ENCODE peak calls at places on chromosome 10, in four cellular contexts. K is lower lobe of right lung, X is GM23338, P is SJSA1. I is an unnamed sample. For H3K27me3, the result is how much of the 10 kb centered on the place peaks cover.

GRCh38 chr10:688621-689426 is 644 bp downstream of the DIP2C start:
- DNase-seq in P (no peak), K (no peak), X (peak), I (peak)

GRCh38 chr10:62048919-62049636 is 147.6 kb downstream of the ARID5B start:
- DNase-seq in X (peak), P (peak), K (peak), I (peak)

GRCh38 chr10:103745264-103746247 is 109.8 kb downstream of the SH3PXD2A start:
- DNase-seq in X (peak), K (no peak), P (no peak), I (no peak)

GRCh38 chr10:133325761-133326463 is 10.8 kb downstream of the CALY start:
- DNase-seq in K (peak), P (no peak), X (peak), I (no peak)

GRCh38 chr10:126128581-126128980 is 232.2 kb downstream of the FANK1 start:
- DNase-seq in P (no peak), K (no peak), X (no peak), I (no peak)

GRCh38 chr10:125260260-125260659 is 99.9 kb upstream of the CTBP2 start:
- DNase-seq in K (no peak), X (no peak), P (peak), I (no peak)

GRCh38 chr10:122390271-122390670 is 15.8 kb downstream of the PLEKHA1 start:
- DNase-seq in X (no peak), P (no peak), K (no peak), I (no peak)

GRCh38 chr10:17353568-17353967 is 100.8 kb downstream of the ST8SIA6 start:
- DNase-seq in K (no peak), P (no peak), X (no peak), I (no peak)

GRCh38 chr10:7410306-7410799 is 481 bp downstream of the SFMBT2 start:
- DNase-seq in X (peak), P (no peak), K (peak), I (no peak)

GRCh38 chr10:1378473-1378872 is 322.3 kb downstream of the WDR37 start:
- DNase-seq in X (no peak), K (no peak), P (peak), I (no peak)

DNA sequence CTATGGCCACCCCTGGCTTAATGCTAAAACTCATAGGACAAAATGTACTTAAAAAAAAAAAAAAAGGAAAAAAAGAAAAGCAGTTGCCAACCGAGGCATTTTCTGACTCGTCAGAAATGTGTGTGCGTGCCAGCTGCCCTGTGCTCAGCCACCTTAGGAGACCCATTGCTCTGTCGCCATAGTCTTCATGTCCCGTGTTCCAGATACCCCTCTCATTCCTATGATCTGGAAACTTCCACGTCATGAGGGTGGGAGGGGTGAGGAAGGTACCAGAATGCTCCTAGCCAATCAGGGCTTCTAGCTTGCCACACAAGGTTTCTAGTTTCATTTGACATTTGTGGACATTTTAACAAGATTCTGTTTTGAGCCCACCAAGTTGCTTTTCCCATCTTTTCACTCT is 212.9 kb downstream of the TCF7L2 start:
- DNase-seq in K (no peak), X (no peak), P (no peak), I (no peak)
- H3K27ac ChIP-seq in K (no peak), X (peak), P (no peak), I (no peak)

DNA sequence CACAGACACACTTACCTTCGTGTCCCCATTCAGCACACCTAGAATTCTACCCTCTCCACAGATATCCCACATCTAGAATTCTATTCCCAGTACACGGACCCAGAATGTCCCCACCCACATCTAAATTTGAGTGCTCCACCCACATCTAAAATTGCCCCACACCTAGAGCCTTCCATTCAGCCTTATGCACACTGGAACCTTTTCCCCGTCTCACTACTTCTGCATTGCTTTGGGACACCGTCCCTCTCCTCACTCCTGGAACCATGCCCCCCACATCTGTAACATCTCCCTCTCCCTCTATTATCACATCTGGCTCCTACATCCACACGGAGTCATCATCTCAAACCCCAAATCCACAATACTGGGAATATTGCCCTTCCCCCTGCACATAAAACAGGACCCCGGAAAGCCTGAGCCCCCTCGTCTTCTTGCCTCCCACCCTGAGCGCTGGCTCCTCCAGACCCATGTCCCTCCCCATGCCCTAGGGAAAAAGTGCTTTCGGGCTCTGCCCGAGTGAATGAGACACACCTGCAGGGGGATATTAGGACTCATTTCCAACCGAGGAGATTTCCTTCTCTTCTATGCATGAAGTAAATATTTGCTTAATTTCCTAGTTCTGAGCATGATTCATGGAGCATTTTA is 125.8 kb upstream of the UNC5B start:
- DNase-seq in X (no peak), P (peak), K (no peak), I (no peak)
- H3K27me3 ChIP-seq in X (under half), P (under half), K (under half), I (under half)

GRCh38 chr10:24237801-24238390 is 29.0 kb downstream of the KIAA1217 start:
- DNase-seq in X (peak), K (no peak), P (no peak), I (no peak)

GRCh38 chr10:24239289-24239688 is 30.4 kb downstream of the KIAA1217 start:
- DNase-seq in P (no peak), X (no peak), K (no peak), I (no peak)

GRCh38 chr10:24240001-24240751 is 31.2 kb downstream of the KIAA1217 start:
- DNase-seq in K (no peak), P (no peak), X (no peak), I (peak)

GRCh38 chr10:24241536-24241935 is 32.6 kb downstream of the KIAA1217 start:
- DNase-seq in K (no peak), P (no peak), X (no peak), I (no peak)

GRCh38 chr10:24238527-24239247 is 29.7 kb downstream of the KIAA1217 start:
- DNase-seq in K (no peak), X (peak), P (no peak), I (no peak)
- H3K4me3 ChIP-seq in K (peak), X (peak), P (no peak), I (no peak)

DNA sequence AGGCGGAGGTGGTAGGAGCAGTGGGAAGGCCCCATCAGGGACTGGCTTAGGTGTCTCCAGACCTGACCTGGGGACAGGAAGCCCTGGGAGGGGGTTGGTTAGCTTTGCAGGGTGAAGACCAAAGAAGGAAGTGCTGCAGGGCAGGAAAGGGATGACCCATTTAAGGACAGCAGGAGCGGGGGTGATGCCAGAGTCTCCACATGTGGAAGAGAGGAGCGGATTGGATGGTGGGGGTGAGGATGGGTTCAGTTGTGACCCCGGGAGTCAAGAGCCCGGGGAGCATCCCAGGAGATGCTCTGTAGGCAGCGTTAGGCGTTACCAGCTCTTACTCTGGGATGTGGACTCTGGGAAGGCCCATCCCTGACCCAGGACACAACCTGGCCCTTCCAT is 3.1 kb upstream of the LDB3 start:
- DNase-seq in K (no peak), P (no peak), X (no peak), I (no peak)
- H3K27ac ChIP-seq in K (no peak), P (no peak), X (no peak), I (no peak)

GRCh38 chr10:117544729-117545140 is 2.2 kb downstream of the EMX2 start:
- DNase-seq in X (peak), P (no peak), K (no peak), I (no peak)

GRCh38 chr10:117546020-117546629 is 3.6 kb downstream of the EMX2 start:
- DNase-seq in P (no peak), X (peak), K (no peak), I (no peak)

GRCh38 chr10:117543999-117544728 is 1.6 kb downstream of the EMX2 start:
- DNase-seq in X (peak), K (no peak), P (no peak), I (peak)

GRCh38 chr10:117546630-117547300 is 4.2 kb downstream of the EMX2 start:
- DNase-seq in X (peak), K (no peak), P (no peak), I (no peak)

DNA sequence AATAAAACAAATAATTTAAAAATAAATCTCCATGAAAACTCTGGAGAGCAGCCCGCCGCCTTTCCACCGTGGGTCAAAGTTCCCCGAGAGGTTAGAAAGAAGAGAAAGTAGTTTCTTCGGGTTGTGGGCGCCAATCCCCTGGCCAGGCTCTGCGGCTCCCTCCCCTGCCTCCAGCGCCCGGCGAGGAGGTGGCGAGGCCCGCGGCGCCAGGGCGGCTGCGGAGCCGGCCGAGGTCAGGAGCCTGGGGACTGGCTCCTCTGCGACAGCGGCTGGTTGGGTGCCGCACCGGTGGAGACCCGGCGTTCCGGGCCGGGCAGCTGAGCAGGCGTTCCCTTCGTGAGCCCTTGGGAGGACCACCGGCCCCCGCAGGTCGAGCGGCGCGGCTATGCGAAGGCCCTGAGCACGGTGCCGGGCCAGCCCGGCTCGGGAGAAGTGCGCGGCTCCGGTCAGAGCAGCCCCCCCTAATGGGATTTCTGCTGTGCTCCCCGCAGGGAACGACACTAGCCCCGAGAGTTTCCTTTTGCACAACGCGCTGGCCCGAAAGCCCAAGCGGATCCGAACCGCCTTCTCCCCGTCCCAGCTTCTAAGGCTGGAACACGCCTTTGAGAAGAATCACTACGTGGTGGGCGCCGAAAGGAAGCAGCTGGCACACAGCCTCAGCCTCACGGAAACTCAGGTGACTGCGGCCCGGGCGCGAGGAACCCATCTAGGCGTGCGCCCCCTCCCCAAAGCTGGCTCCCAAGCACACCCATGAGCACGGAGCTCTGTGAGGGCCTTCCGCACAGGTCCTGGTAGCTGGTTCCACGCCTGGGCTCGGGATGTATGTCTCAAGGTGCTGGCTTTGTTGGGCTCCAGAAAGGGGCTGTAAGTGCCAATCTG is 2.8 kb downstream of the EMX2 start:
- DNase-seq in P (no peak), K (no peak), X (peak), I (no peak)
- H3K27me3 ChIP-seq in P (half or more), K (half or more), X (half or more), I (under half)

GRCh38 chr10:32318476-32318896 is 28.5 kb downstream of the EPC1 start:
- DNase-seq in P (no peak), K (no peak), X (no peak), I (no peak)
- H3K4me3 ChIP-seq in P (no peak), K (no peak), X (no peak), I (no peak)

DNA sequence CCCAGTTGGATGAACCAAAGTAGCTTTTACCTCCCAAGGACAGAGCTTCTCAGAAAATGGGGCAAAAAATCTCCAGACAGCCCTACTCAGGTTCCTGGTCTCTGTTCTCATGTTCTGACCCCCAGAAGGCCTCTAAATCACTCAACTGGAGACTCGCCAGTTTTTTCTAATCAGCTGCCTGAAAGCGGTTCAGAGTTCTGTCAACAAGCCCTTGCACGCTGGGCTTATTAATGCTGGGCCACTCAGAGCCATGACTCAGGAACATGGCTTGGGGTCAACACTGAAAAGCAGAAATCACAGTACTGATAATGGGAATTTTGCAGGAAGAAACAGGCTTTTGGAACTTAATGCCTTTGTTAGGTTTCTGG is 15.3 kb downstream of the ECHDC3 start:
- DNase-seq in K (no peak), P (no peak), X (no peak), I (peak)
- H3K27ac ChIP-seq in K (peak), P (no peak), X (peak), I (peak)

I was measured in SJCRH30.